ENCODE peak calls at places on chromosome 15, in ten cellular contexts. S, Y, E, A, F, R, Q, J, V and U are unnamed samples.

GRCh38 chr15:45439521-45439931 is 61.2 kb upstream of the GATM start:
- DNase-seq in S (no peak), R (no peak), E (no peak), Q (no peak), V (no peak), A (no peak), J (no peak), Y (no peak), F (no peak), U (no peak)

GRCh38 chr15:90860450-90860849 is 7.9 kb upstream of the FURIN start:
- DNase-seq in J (no peak), Y (no peak), V (no peak), A (no peak), E (no peak), F (no peak), R (no peak), S (no peak), Q (no peak), U (no peak)

GRCh38 chr15:89469331-89470107 is 26.9 kb downstream of the RHCG start:
- DNase-seq in A (no peak), F (no peak), Y (no peak), Q (no peak), S (no peak), J (no peak), V (no peak), R (no peak), E (no peak), U (no peak)

GRCh38 chr15:101481381-101481705 is 8.2 kb downstream of the PCSK6 start:
- DNase-seq in E (no peak), A (no peak), Q (no peak), R (no peak), S (no peak), J (no peak), Y (no peak), V (no peak), F (no peak), U (no peak)

GRCh38 chr15:41512512-41513281 is 930 bp downstream of the LTK start:
- DNase-seq in F (no peak), Y (no peak), J (no peak), A (no peak), E (no peak), S (no peak), Q (no peak), V (peak), R (no peak), U (no peak)

GRCh38 chr15:88646951-88647350 is 8.1 kb downstream of the ISG20 start:
- DNase-seq in E (no peak), Q (peak), A (no peak), F (no peak), Y (no peak), J (no peak), V (peak), S (no peak), R (no peak), U (no peak)

GRCh38 chr15:33960160-33960559 is 8.1 kb upstream of the CHRM5 start:
- DNase-seq in S (no peak), A (no peak), E (no peak), F (no peak), J (peak), Y (no peak), V (no peak), R (no peak), Q (no peak), U (no peak)

GRCh38 chr15:25058080-25058785 is 103.4 kb downstream of the SNRPN start:
- DNase-seq in F (no peak), Y (no peak), R (no peak), S (no peak), J (no peak), V (peak), A (no peak), E (no peak), Q (no peak), U (no peak)

GRCh38 chr15:97890307-97890706 is 70.2 kb upstream of the ARRDC4 start:
- DNase-seq in S (no peak), E (no peak), A (no peak), Y (no peak), F (no peak), J (no peak), V (no peak), R (no peak), Q (no peak), U (no peak)

GRCh38 chr15:86916671-86917450 is 837.2 kb downstream of the AGBL1 start:
- DNase-seq in A (no peak), J (no peak), V (no peak), Y (no peak), S (no peak), Q (peak), R (no peak), E (no peak), F (no peak), U (no peak)

GRCh38 chr15:75195122-75195765 is 6.4 kb upstream of the C15orf39 start:
- DNase-seq in E (peak), R (no peak), F (no peak), S (no peak), A (no peak), Q (no peak), Y (no peak), J (no peak), V (no peak), U (no peak)

GRCh38 chr15:82298032-82298431 is 35.4 kb downstream of the SAXO2 start:
- DNase-seq in S (no peak), Y (no peak), R (no peak), J (no peak), V (no peak), E (no peak), A (no peak), Q (no peak), F (no peak), U (no peak)

GRCh38 chr15:91967935-91968605 is 114.6 kb downstream of the SLCO3A1 start:
- DNase-seq in F (no peak), Q (no peak), A (peak), V (no peak), R (no peak), Y (peak), E (no peak), J (no peak), S (no peak), U (no peak)

GRCh38 chr15:80754005-80754404 is 25.2 kb upstream of the CEMIP start:
- DNase-seq in F (no peak), S (no peak), J (no peak), Q (no peak), A (no peak), Y (no peak), V (no peak), R (no peak), E (no peak), U (no peak)

GRCh38 chr15:43958894-43959330 is 132.1 kb downstream of the WDR76 start:
- DNase-seq in A (no peak), Q (no peak), Y (peak), S (peak), J (peak), V (no peak), E (peak), R (peak), F (no peak), U (peak)

GRCh38 chr15:97087337-97087736 is 756.8 kb downstream of the NR2F2 start:
- DNase-seq in J (no peak), F (no peak), E (no peak), S (no peak), Y (no peak), R (no peak), V (no peak), A (no peak), Q (no peak), U (no peak)

GRCh38 chr15:33468740-33469139 is 158.0 kb downstream of the RYR3 start:
- DNase-seq in J (no peak), S (no peak), Y (no peak), R (no peak), E (no peak), A (no peak), V (no peak), Q (no peak), F (no peak), U (no peak)

GRCh38 chr15:82313446-82313845 is 35.8 kb downstream of the GOLGA6L10 start:
- DNase-seq in A (no peak), F (no peak), R (no peak), V (no peak), Y (no peak), Q (peak), J (no peak), S (no peak), E (no peak), U (no peak)

GRCh38 chr15:66863382-66864085 is 161.5 kb downstream of the SMAD6 start:
- DNase-seq in V (no peak), Q (peak), R (no peak), J (no peak), A (no peak), F (no peak), Y (no peak), E (no peak), S (no peak), U (no peak)

GRCh38 chr15:43702174-43702573 is 8.5 kb downstream of the CKMT1A start:
- DNase-seq in F (no peak), A (no peak), Q (no peak), S (no peak), R (no peak), E (no peak), V (no peak), Y (no peak), J (no peak), U (no peak)

GRCh38 chr15:34436126-34436955 is 1.3 kb downstream of the GOLGA8A start:
- DNase-seq in V (no peak), R (no peak), E (no peak), Q (no peak), S (no peak), A (peak), J (no peak), F (no peak), Y (peak), U (peak)

GRCh38 chr15:87704276-87704675 is 552.3 kb downstream of the NTRK3 start:
- DNase-seq in A (no peak), R (no peak), J (no peak), Y (no peak), E (no peak), Q (no peak), S (no peak), V (no peak), F (no peak), U (no peak)

GRCh38 chr15:44394062-44394461 is 33.4 kb upstream of the CTDSPL2 start:
- DNase-seq in Q (no peak), R (no peak), E (peak), Y (no peak), V (no peak), A (peak), F (no peak), J (peak), S (no peak), U (peak)

GRCh38 chr15:33007295-33007855 is 187.1 kb downstream of the FMN1 start:
- DNase-seq in F (no peak), Q (no peak), R (no peak), A (peak), Y (peak), J (peak), S (peak), V (no peak), E (peak), U (peak)

GRCh38 chr15:36428102-36428845 is 151.2 kb upstream of the CDIN1 start:
- DNase-seq in V (no peak), A (peak), R (peak), F (no peak), E (peak), S (peak), Q (no peak), J (peak), Y (peak), U (peak)

GRCh38 chr15:61013146-61013545 is 216.0 kb downstream of the RORA start:
- DNase-seq in Y (no peak), F (no peak), E (no peak), S (no peak), V (no peak), Q (no peak), A (no peak), R (no peak), J (no peak), U (no peak)

GRCh38 chr15:55279746-55280351 is 9.8 kb downstream of the RAB27A start:
- DNase-seq in S (peak), Y (peak), A (peak), V (no peak), E (peak), F (no peak), R (peak), J (peak), Q (no peak), U (peak)

GRCh38 chr15:101088788-101089578 is 162.9 kb downstream of the CHSY1 start:
- DNase-seq in R (no peak), S (peak), F (peak), A (peak), Y (peak), E (peak), Q (peak), J (peak), V (peak), U (peak)

GRCh38 chr15:96359772-96360498 is 29.4 kb downstream of the NR2F2 start:
- DNase-seq in F (no peak), R (no peak), A (no peak), Y (peak), J (no peak), Q (no peak), S (peak), V (peak), E (no peak), U (no peak)

GRCh38 chr15:62757535-62757934 is 285.0 kb upstream of the TPM1 start:
- DNase-seq in R (no peak), E (no peak), F (no peak), A (no peak), Y (no peak), S (no peak), Q (no peak), J (no peak), V (no peak), U (no peak)

GRCh38 chr15:63843901-63844317 is 10.2 kb upstream of the HERC1 start:
- DNase-seq in Q (no peak), Y (no peak), J (peak), A (no peak), E (peak), R (no peak), S (peak), V (no peak), F (no peak), U (peak)

GRCh38 chr15:66452971-66453580 is 44.5 kb downstream of the SNAPC5 start:
- DNase-seq in R (no peak), Y (no peak), Q (no peak), V (no peak), F (no peak), J (no peak), E (no peak), A (no peak), S (no peak), U (no peak)

GRCh38 chr15:92005154-92005553 is 151.6 kb downstream of the SLCO3A1 start:
- DNase-seq in A (no peak), S (no peak), V (no peak), Y (no peak), Q (no peak), E (no peak), J (no peak), R (no peak), F (no peak), U (no peak)

DNA sequence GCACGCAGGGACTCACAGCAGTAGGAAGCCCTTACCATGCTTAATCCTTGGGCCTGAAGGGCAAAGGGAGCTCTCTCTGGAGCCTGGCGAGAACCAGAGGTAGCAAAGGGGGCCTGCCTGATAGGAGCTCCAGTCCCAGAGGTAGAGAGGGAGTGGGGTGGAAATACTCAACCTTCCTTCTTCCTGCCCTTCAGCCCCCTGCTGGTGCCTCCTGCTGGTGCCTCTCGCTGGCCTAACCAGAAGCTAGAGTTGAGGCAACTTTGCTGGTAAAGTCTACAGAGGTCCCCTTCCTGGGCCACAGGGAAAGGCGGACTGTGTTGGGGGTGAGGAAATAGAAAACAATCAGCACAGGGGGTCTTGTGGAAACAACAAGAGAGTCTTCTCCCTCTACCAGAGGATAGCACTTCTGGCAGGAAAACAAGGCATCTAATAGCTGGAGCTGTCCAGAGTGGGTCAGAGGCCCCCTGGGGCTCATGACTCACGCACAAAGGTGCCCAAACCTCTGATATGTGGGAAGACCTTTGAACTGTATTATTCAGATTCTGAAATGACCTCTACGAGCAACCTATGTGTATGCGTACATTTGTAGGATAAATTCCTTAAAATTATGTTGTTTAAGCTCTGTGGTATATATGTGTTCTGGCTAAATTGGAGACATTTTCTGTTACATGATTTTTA is 133.8 kb downstream of the LRRC28 start:
- DNase-seq in S (no peak), V (no peak), R (no peak), Y (peak), Q (no peak), A (no peak), J (no peak), E (no peak), F (no peak), U (no peak)
- TF ChIP-seq CTCF in S (no peak), V (no peak), R (no peak), Y (peak), Q (no peak), A (no peak), J (no peak), E (peak), F (no peak), U (peak)

GRCh38 chr15:51907136-51907862 is 64.3 kb downstream of the LEO1 start:
- DNase-seq in Q (no peak), S (peak), E (no peak), R (no peak), Y (peak), F (peak), J (no peak), A (peak), V (peak), U (peak)
- TF ChIP-seq CTCF in Q (no peak), S (peak), E (no peak), R (no peak), Y (no peak), F (no peak), J (no peak), A (peak), V (no peak), U (peak)

GRCh38 chr15:59143281-59143680 is 38.3 kb downstream of the CCNB2 start:
- DNase-seq in Y (no peak), A (no peak), F (no peak), R (no peak), E (no peak), S (no peak), J (no peak), V (no peak), Q (no peak), U (no peak)

GRCh38 chr15:59152694-59153450 is 47.9 kb downstream of the CCNB2 start:
- DNase-seq in V (no peak), E (no peak), Q (no peak), Y (no peak), J (no peak), R (no peak), A (no peak), S (no peak), F (no peak), U (no peak)

GRCh38 chr15:59147666-59148065 is 42.7 kb downstream of the CCNB2 start:
- DNase-seq in A (no peak), Q (no peak), F (no peak), J (no peak), Y (no peak), E (no peak), R (no peak), V (no peak), S (no peak), U (no peak)

GRCh38 chr15:59150185-59150584 is 45.2 kb downstream of the CCNB2 start:
- DNase-seq in V (no peak), S (no peak), A (no peak), R (no peak), F (no peak), J (no peak), Q (no peak), E (no peak), Y (no peak), U (no peak)

DNA sequence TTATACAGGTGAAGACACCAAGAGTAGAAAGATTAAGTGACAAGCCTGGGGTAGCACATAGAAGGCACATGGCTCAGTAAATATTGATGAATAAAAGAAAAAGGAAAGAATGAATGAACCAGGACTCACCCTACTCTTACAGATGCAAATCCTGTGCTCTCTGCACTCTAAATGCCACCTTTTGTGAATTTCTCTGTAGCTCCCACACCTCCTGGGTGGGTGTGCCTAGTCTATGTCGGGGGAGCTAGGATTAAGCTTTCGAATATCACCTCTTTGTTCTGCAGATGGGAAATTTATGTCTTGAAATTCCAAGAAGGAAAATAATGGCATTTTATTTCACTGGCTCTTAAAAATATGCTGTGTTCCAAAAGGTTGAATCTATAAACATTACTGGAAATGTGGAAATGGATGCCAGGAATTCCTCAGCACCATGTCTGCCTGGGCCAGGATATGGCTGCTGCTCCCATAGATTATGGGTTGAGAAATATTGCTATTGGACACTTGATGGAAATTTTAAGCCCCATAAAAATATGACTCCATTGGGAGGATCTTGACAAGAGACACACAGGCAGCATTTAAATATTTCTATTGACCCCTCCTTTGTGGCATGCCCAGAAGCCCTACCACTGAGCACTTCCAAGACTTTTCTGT is 43.3 kb downstream of the CCNB2 start:
- DNase-seq in E (peak), S (peak), R (no peak), Y (no peak), A (no peak), F (no peak), J (peak), Q (no peak), V (no peak), U (no peak)
- TF ChIP-seq CTCF in E (no peak), S (no peak), R (no peak), Y (no peak), A (no peak), F (no peak), J (no peak), Q (no peak), V (no peak), U (no peak)

GRCh38 chr15:70097337-70098169 is at the start of gene TLE3:
- DNase-seq in E (peak), A (peak), S (peak), V (peak), Y (peak), R (peak), F (peak), J (peak), Q (peak), U (peak)
- TF ChIP-seq CTCF in E (peak), A (peak), S (peak), V (no peak), Y (peak), R (peak), F (peak), J (peak), Q (no peak), U (peak)

DNA sequence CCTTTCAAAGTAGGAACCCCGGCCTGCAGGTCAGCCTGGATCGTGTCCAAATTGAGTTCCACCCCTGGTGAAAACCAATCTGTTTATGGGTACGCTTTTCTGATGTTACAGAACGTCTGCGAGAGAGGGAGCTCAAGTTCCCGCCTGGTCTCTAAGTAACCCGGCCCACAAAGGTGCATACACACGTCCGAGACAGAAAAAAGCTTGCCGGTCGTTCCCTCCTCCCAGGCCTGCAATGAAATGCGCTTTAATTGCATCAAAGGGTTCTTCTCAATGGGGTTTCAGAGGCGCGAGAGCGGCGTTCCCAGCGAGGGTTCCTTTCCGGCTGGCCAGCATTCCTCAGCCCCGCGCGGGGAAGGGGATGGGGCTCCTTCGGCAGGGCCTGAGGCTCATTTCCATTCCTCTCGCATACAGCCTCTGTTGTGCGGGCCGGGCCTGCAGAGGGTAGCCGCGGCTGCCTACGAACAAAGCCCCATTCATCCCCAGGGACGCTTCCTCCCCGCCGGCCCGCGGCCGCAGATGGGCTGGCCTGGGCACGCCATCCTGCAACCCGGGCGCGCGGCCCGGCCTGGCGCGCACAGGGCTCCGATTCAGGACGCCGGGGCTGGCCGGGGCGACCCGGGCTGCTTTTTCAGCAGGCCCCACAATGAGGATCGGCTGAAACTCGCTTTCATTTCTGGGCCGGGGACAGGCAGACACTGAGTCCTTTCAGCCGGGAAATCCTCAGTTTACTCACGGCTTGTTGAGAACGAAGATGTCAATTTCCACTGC is 138.3 kb downstream of the TMCO5A start:
- DNase-seq in Q (peak), E (peak), A (peak), V (peak), R (no peak), F (peak), J (peak), Y (peak), S (peak), U (peak)
- TF ChIP-seq CTCF in Q (no peak), E (peak), A (peak), V (no peak), R (peak), F (no peak), J (peak), Y (peak), S (peak), U (peak)